ENCODE peak calls at places on chromosome 13, in four cellular contexts. L is SK-N-SH, K is K562, U is GM23338. G is an unnamed sample.

GRCh38 chr13:37914781-37915391 is 45.3 kb upstream of the TRPC4 start:
- DNase-seq in L (no peak), K (no peak), U (peak), G (no peak)

GRCh38 chr13:70391678-70392077 is 283.4 kb upstream of the KLHL1 start:
- DNase-seq in L (no peak), K (no peak), U (peak), G (no peak)

GRCh38 chr13:48446454-48446853 is 33.5 kb upstream of the LPAR6 start:
- DNase-seq in L (no peak), K (no peak), U (no peak), G (no peak)

GRCh38 chr13:78662467-78662866 is 3.5 kb upstream of the OBI1 start:
- DNase-seq in L (no peak), K (no peak), U (no peak), G (no peak)

GRCh38 chr13:106851251-106851650 is 283.3 kb upstream of the ARGLU1 start:
- DNase-seq in L (no peak), K (no peak), U (no peak), G (no peak)

GRCh38 chr13:97549201-97549600 is 115.2 kb downstream of the RAP2A start:
- DNase-seq in L (peak), K (no peak), U (no peak), G (no peak)

GRCh38 chr13:51793570-51794273 is 10.2 kb downstream of the DHRS12 start:
- DNase-seq in L (no peak), K (peak), U (no peak), G (peak)

GRCh38 chr13:25692156-25692555 is 320.4 kb downstream of the ATP8A2 start:
- DNase-seq in L (no peak), K (no peak), U (peak), G (no peak)

GRCh38 chr13:94251801-94252200 is 227.7 kb downstream of the DCT start:
- DNase-seq in L (no peak), K (no peak), U (no peak), G (no peak)

GRCh38 chr13:44141213-44141724 is 232.4 kb upstream of the SERP2 start:
- DNase-seq in L (no peak), K (peak), U (peak), G (no peak)

GRCh38 chr13:79085021-79085420 is 321.0 kb downstream of the RBM26 start:
- DNase-seq in L (no peak), K (no peak), U (no peak), G (no peak)

GRCh38 chr13:59371229-59371628 is 792.5 kb downstream of the DIAPH3 start:
- DNase-seq in L (no peak), K (no peak), U (no peak), G (no peak)

GRCh38 chr13:23667750-23668149 is 97.5 kb downstream of the TNFRSF19 start:
- DNase-seq in L (no peak), K (no peak), U (peak), G (no peak)

GRCh38 chr13:42735011-42735410 is 46.4 kb upstream of the FAM216B start:
- DNase-seq in L (no peak), K (no peak), U (no peak), G (no peak)

GRCh38 chr13:78047151-78047550 is 128.5 kb upstream of the EDNRB start:
- DNase-seq in L (no peak), K (no peak), U (no peak), G (no peak)

GRCh38 chr13:42396901-42397670 is 125.1 kb downstream of the AKAP11 start:
- DNase-seq in L (no peak), K (no peak), U (no peak), G (no peak)

GRCh38 chr13:21435710-21436151 is 23.4 kb downstream of the ZDHHC20 start:
- DNase-seq in L (no peak), K (peak), U (no peak), G (peak)

GRCh38 chr13:35474551-35474950 is 1.9 kb downstream of the MAB21L1 start:
- DNase-seq in L (no peak), K (no peak), U (peak), G (no peak)

GRCh38 chr13:90947976-90948375 is 399.5 kb upstream of the MIR17HG start:
- DNase-seq in L (no peak), K (no peak), U (no peak), G (no peak)

GRCh38 chr13:106471957-106472543 is 63.4 kb downstream of the EFNB2 start:
- DNase-seq in L (peak), K (peak), U (peak), G (peak)

GRCh38 chr13:66559093-66559492 is 671.0 kb downstream of the PCDH9 start:
- DNase-seq in L (no peak), K (no peak), U (no peak), G (no peak)

GRCh38 chr13:75818181-75819110 is 182.3 kb downstream of the LMO7 start:
- DNase-seq in L (no peak), K (no peak), U (no peak), G (no peak)

GRCh38 chr13:72304121-72304745 is 423.2 kb downstream of the MZT1 start:
- DNase-seq in L (no peak), K (no peak), U (no peak), G (no peak)

GRCh38 chr13:24218320-24218719 is 57.8 kb downstream of the SPATA13 start:
- DNase-seq in L (no peak), K (no peak), U (peak), G (no peak)

GRCh38 chr13:38821753-38822551 is 135.1 kb downstream of the FREM2 start:
- DNase-seq in L (no peak), K (no peak), U (no peak), G (no peak)

GRCh38 chr13:23652909-23653726 is 82.9 kb downstream of the TNFRSF19 start:
- DNase-seq in L (no peak), K (no peak), U (no peak), G (no peak)

GRCh38 chr13:59982631-59983382 is 180.9 kb downstream of the DIAPH3 start:
- DNase-seq in L (no peak), K (no peak), U (no peak), G (no peak)

GRCh38 chr13:99355267-99356215 is 48.3 kb upstream of the GPR183 start:
- DNase-seq in L (no peak), K (no peak), U (no peak), G (no peak)

GRCh38 chr13:102904408-102904862 is 58.6 kb downstream of the ERCC5 start:
- DNase-seq in L (no peak), K (no peak), U (no peak), G (no peak)

GRCh38 chr13:102907016-102907756 is 61.4 kb downstream of the ERCC5 start:
- DNase-seq in L (no peak), K (no peak), U (no peak), G (no peak)

GRCh38 chr13:102905905-102906304 is 60.1 kb downstream of the ERCC5 start:
- DNase-seq in L (no peak), K (no peak), U (no peak), G (no peak)

GRCh38 chr13:102911336-102911735 is 65.5 kb downstream of the ERCC5 start:
- DNase-seq in L (no peak), K (no peak), U (no peak), G (no peak)

GRCh38 chr13:102907886-102908515 is 62.2 kb downstream of the ERCC5 start:
- DNase-seq in L (no peak), K (no peak), U (no peak), G (no peak)
- TF ChIP-seq REST in L (no peak), K (no peak), U (no peak), G (no peak)

GRCh38 chr13:40981361-40981760 is 37.8 kb downstream of the ELF1 start:
- DNase-seq in L (no peak), K (no peak), U (no peak), G (no peak)
- H3K4me3 ChIP-seq in L (no peak), K (peak), U (no peak), G (no peak)

GRCh38 chr13:74299688-74300087 is 165.5 kb upstream of the KLF12 start:
- DNase-seq in L (no peak), K (no peak), U (no peak), G (no peak)
- TF ChIP-seq REST in L (no peak), K (no peak), U (no peak), G (no peak)

GRCh38 chr13:110475117-110475516 is 86.4 kb downstream of the RAB20 start:
- DNase-seq in L (no peak), K (no peak), U (no peak), G (no peak)
- H3K4me3 ChIP-seq in L (no peak), K (no peak), U (no peak), G (no peak)

DNA sequence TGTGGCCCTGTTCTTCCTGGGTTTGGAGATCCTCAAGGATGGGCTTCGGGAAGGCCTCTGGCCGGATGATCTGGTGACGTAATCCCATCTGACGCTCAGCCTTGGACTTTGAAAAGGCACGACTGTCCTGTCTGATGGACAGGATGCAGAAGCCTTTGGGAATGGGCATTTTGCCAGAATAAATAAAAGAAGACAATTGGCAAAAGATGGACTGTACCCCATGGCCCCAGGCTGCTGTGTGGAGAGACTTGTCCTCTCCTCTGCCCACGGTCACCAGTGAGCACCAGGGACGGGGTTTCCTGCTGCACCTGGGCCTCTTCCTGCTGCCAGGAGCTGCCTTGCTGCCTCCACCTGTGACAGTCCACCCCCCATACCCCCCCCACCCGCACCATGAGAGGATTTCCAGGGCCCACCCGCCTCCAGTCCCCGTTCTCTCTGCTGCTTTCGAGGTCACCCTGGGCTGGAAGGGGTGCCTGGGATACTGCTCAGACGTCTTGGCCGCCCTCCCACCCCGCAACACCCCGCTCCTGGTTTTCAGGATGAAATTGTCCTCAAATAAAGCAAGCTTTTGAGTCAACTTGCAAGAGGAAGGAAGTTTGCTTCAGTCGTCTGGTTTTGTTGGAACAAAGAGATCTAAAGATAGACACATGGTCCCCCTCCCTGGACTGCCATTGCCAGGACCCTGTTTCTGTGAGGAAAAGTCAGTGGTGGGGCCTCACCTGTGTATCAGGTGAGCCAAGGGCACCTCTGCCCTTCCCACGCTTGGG is 40.9 kb downstream of the MCF2L start:
- DNase-seq in L (peak), K (no peak), U (no peak), G (no peak)
- TF ChIP-seq REST in L (no peak), K (no peak), U (no peak), G (no peak)